ENCODE peak calls at places on chromosomes 4 and X, in ten cellular contexts. One of them, this sample, is unnamed.

GRCh38 chrX:101206471-101206870 is 13.1 kb upstream of the DRP2 start:
- DNase-seq in sigmoid colon: no peak
- DNase-seq in tibial nerve: no peak
- DNase-seq in GM10248: peak; percentile 20
- DNase-seq in A673: peak; percentile 53
- DNase-seq in A549: peak; percentile 41
- DNase-seq in AG09309: no peak
- DNase-seq in H1: no peak
- DNase-seq in Panc1: peak; percentile 22
- DNase-seq in fibroblast of pulmonary artery: peak; percentile 67
- DNase-seq in this sample: no peak

GRCh38 chrX:130775849-130776248 is 127.2 kb downstream of the ENOX2 start:
- DNase-seq in sigmoid colon: no peak
- DNase-seq in tibial nerve: no peak
- DNase-seq in GM10248: no peak
- DNase-seq in A673: no peak
- DNase-seq in A549: no peak
- DNase-seq in AG09309: no peak
- DNase-seq in H1: no peak
- DNase-seq in Panc1: no peak
- DNase-seq in fibroblast of pulmonary artery: no peak
- DNase-seq in this sample: no peak

GRCh38 chr4:5477613-5478012 is 230.7 kb downstream of the EVC2 start:
- DNase-seq in sigmoid colon: no peak
- DNase-seq in tibial nerve: no peak
- DNase-seq in GM10248: no peak
- DNase-seq in A673: no peak
- DNase-seq in A549: no peak
- DNase-seq in AG09309: no peak
- DNase-seq in H1: no peak
- DNase-seq in Panc1: no peak
- DNase-seq in fibroblast of pulmonary artery: no peak
- DNase-seq in this sample: no peak

GRCh38 chr4:153420361-153420760 is 45.8 kb upstream of the TMEM131L start:
- DNase-seq in sigmoid colon: no peak
- DNase-seq in tibial nerve: no peak
- DNase-seq in GM10248: no peak
- DNase-seq in A673: no peak
- DNase-seq in A549: no peak
- DNase-seq in AG09309: no peak
- DNase-seq in H1: no peak
- DNase-seq in Panc1: no peak
- DNase-seq in fibroblast of pulmonary artery: peak; percentile 33
- DNase-seq in this sample: no peak

GRCh38 chr4:174422893-174423256 is 99.4 kb downstream of the HPGD start:
- DNase-seq in sigmoid colon: no peak
- DNase-seq in tibial nerve: no peak
- DNase-seq in GM10248: no peak
- DNase-seq in A673: no peak
- DNase-seq in A549: no peak
- DNase-seq in AG09309: no peak
- DNase-seq in H1: no peak
- DNase-seq in Panc1: no peak
- DNase-seq in fibroblast of pulmonary artery: no peak
- DNase-seq in this sample: no peak

GRCh38 chr4:85522836-85523235 is 47.9 kb downstream of the ARHGAP24 start:
- DNase-seq in sigmoid colon: no peak
- DNase-seq in tibial nerve: no peak
- DNase-seq in GM10248: no peak
- DNase-seq in A673: no peak
- DNase-seq in A549: no peak
- DNase-seq in AG09309: no peak
- DNase-seq in H1: no peak
- DNase-seq in Panc1: no peak
- DNase-seq in fibroblast of pulmonary artery: no peak
- DNase-seq in this sample: no peak

GRCh38 chr4:52861171-52861873 is 795 bp upstream of the RASL11B start:
- DNase-seq in sigmoid colon: no peak
- DNase-seq in tibial nerve: no peak
- DNase-seq in GM10248: no peak
- DNase-seq in A673: no peak
- DNase-seq in A549: no peak
- DNase-seq in AG09309: no peak
- DNase-seq in H1: no peak
- DNase-seq in Panc1: no peak
- DNase-seq in fibroblast of pulmonary artery: no peak
- DNase-seq in this sample: no peak

GRCh38 chr4:188780686-188781085 is 641.4 kb downstream of the TRIML1 start:
- DNase-seq in sigmoid colon: no peak
- DNase-seq in tibial nerve: no peak
- DNase-seq in GM10248: no peak
- DNase-seq in A673: no peak
- DNase-seq in A549: no peak
- DNase-seq in AG09309: no peak
- DNase-seq in H1: no peak
- DNase-seq in Panc1: no peak
- DNase-seq in fibroblast of pulmonary artery: no peak
- DNase-seq in this sample: no peak

GRCh38 chr4:24604558-24605214 is 20.3 kb upstream of the DHX15 start:
- DNase-seq in sigmoid colon: no peak
- DNase-seq in tibial nerve: no peak
- DNase-seq in GM10248: no peak
- DNase-seq in A673: no peak
- DNase-seq in A549: no peak
- DNase-seq in AG09309: no peak
- DNase-seq in H1: no peak
- DNase-seq in Panc1: no peak
- DNase-seq in fibroblast of pulmonary artery: no peak
- DNase-seq in this sample: no peak

GRCh38 chrX:108020631-108021030 is 24.2 kb upstream of the VSIG1 start:
- DNase-seq in sigmoid colon: no peak
- DNase-seq in tibial nerve: no peak
- DNase-seq in GM10248: peak; percentile 8
- DNase-seq in A673: peak; percentile 15
- DNase-seq in A549: peak; percentile 46
- DNase-seq in AG09309: no peak
- DNase-seq in H1: no peak
- DNase-seq in Panc1: no peak
- DNase-seq in fibroblast of pulmonary artery: peak; percentile 39
- DNase-seq in this sample: peak; percentile 1

GRCh38 chr4:163590609-163591264 is 96.2 kb downstream of the TMA16 start:
- DNase-seq in sigmoid colon: no peak
- DNase-seq in tibial nerve: no peak
- DNase-seq in GM10248: no peak
- DNase-seq in A673: no peak
- DNase-seq in A549: no peak
- DNase-seq in AG09309: no peak
- DNase-seq in H1: no peak
- DNase-seq in Panc1: no peak
- DNase-seq in fibroblast of pulmonary artery: no peak
- DNase-seq in this sample: no peak

GRCh38 chr4:2806392-2807355 is 13.8 kb downstream of the SH3BP2 start:
- DNase-seq in sigmoid colon: peak; percentile 84
- DNase-seq in tibial nerve: peak; percentile 82
- DNase-seq in GM10248: no peak
- DNase-seq in A673: no peak
- DNase-seq in A549: no peak
- DNase-seq in AG09309: no peak
- DNase-seq in H1: no peak
- DNase-seq in Panc1: no peak
- DNase-seq in fibroblast of pulmonary artery: peak; percentile 55
- DNase-seq in this sample: no peak

GRCh38 chrX:40096395-40097091 is 1.2 kb downstream of the BCOR start:
- DNase-seq in sigmoid colon: peak; percentile 79
- DNase-seq in tibial nerve: no peak
- DNase-seq in GM10248: no peak
- DNase-seq in A673: no peak
- DNase-seq in A549: no peak
- DNase-seq in AG09309: no peak
- DNase-seq in H1: no peak
- DNase-seq in Panc1: no peak
- DNase-seq in fibroblast of pulmonary artery: no peak
- DNase-seq in this sample: peak; percentile 30

GRCh38 chrX:131792789-131793462 is 230.2 kb upstream of the STK26 start:
- DNase-seq in sigmoid colon: peak; percentile 95
- DNase-seq in tibial nerve: no peak
- DNase-seq in GM10248: no peak
- DNase-seq in A673: peak; percentile 91
- DNase-seq in A549: peak; percentile 95
- DNase-seq in AG09309: peak; percentile 88
- DNase-seq in H1: no peak
- DNase-seq in Panc1: peak; percentile 92
- DNase-seq in fibroblast of pulmonary artery: no peak
- DNase-seq in this sample: peak; percentile 4
- TF ChIP-seq CTCF in sigmoid colon: no peak
- TF ChIP-seq CTCF in tibial nerve: peak; percentile 41
- TF ChIP-seq CTCF in GM10248: no peak
- TF ChIP-seq CTCF in A673: peak; percentile 56
- TF ChIP-seq CTCF in A549: peak; percentile 52
- TF ChIP-seq CTCF in AG09309: peak; percentile 59
- TF ChIP-seq CTCF in H1: no peak
- TF ChIP-seq CTCF in Panc1: peak; percentile 60
- TF ChIP-seq CTCF in fibroblast of pulmonary artery: no peak
- TF ChIP-seq CTCF in this sample: no peak

GRCh38 chr4:86846921-86847320 is 2.3 kb downstream of the SLC10A6 start:
- DNase-seq in sigmoid colon: no peak
- DNase-seq in tibial nerve: no peak
- DNase-seq in GM10248: no peak
- DNase-seq in A673: peak; percentile 40
- DNase-seq in A549: no peak
- DNase-seq in AG09309: peak; percentile 86
- DNase-seq in H1: no peak
- DNase-seq in Panc1: no peak
- DNase-seq in fibroblast of pulmonary artery: peak; percentile 25
- DNase-seq in this sample: no peak

GRCh38 chr4:86847576-86847975 is 1.6 kb downstream of the SLC10A6 start:
- DNase-seq in sigmoid colon: no peak
- DNase-seq in tibial nerve: no peak
- DNase-seq in GM10248: no peak
- DNase-seq in A673: no peak
- DNase-seq in A549: no peak
- DNase-seq in AG09309: no peak
- DNase-seq in H1: no peak
- DNase-seq in Panc1: no peak
- DNase-seq in fibroblast of pulmonary artery: no peak
- DNase-seq in this sample: no peak

GRCh38 chr4:86845593-86845992 is 3.6 kb downstream of the SLC10A6 start:
- DNase-seq in sigmoid colon: no peak
- DNase-seq in tibial nerve: no peak
- DNase-seq in GM10248: no peak
- DNase-seq in A673: no peak
- DNase-seq in A549: no peak
- DNase-seq in AG09309: no peak
- DNase-seq in H1: no peak
- DNase-seq in Panc1: no peak
- DNase-seq in fibroblast of pulmonary artery: no peak
- DNase-seq in this sample: no peak

GRCh38 chr4:86848732-86849617 is at the start of gene SLC10A6:
- DNase-seq in sigmoid colon: no peak
- DNase-seq in tibial nerve: peak; percentile 32
- DNase-seq in GM10248: no peak
- DNase-seq in A673: no peak
- DNase-seq in A549: no peak
- DNase-seq in AG09309: no peak
- DNase-seq in H1: no peak
- DNase-seq in Panc1: no peak
- DNase-seq in fibroblast of pulmonary artery: peak; percentile 33
- DNase-seq in this sample: no peak

DNA sequence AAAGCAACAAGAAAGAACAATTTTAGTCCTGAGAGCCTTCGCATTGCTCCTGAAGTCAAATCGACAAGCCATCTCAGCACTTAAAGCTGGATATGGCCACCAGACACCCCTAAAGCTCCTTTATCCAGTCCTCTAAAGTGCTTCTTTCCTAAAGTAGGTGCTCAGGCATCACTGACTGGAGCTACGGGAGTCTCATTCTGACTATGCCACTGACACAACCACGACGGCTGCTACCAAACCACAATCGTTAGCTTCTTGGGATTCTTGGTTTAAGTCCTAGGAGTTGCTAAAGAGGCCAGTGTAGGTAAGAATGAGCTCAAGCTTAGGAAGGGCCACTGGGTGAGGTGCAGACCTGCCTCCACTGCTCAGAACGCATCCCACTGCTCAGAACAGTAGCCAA is 1.0 kb downstream of the SLC10A6 start:
- DNase-seq in sigmoid colon: no peak
- DNase-seq in tibial nerve: no peak
- DNase-seq in GM10248: no peak
- DNase-seq in A673: no peak
- DNase-seq in A549: no peak
- DNase-seq in AG09309: no peak
- DNase-seq in H1: no peak
- DNase-seq in Panc1: no peak
- DNase-seq in fibroblast of pulmonary artery: no peak
- DNase-seq in this sample: no peak
- TF ChIP-seq CTCF in sigmoid colon: no peak
- TF ChIP-seq CTCF in tibial nerve: no peak
- TF ChIP-seq CTCF in GM10248: no peak
- TF ChIP-seq CTCF in A673: no peak
- TF ChIP-seq CTCF in A549: no peak
- TF ChIP-seq CTCF in AG09309: no peak
- TF ChIP-seq CTCF in H1: no peak
- TF ChIP-seq CTCF in Panc1: no peak
- TF ChIP-seq CTCF in fibroblast of pulmonary artery: no peak
- TF ChIP-seq CTCF in this sample: no peak

GRCh38 chr4:56405016-56405415 is 17.7 kb upstream of the AASDH start:
- DNase-seq in sigmoid colon: no peak
- DNase-seq in tibial nerve: no peak
- DNase-seq in GM10248: no peak
- DNase-seq in A673: no peak
- DNase-seq in A549: no peak
- DNase-seq in AG09309: no peak
- DNase-seq in H1: no peak
- DNase-seq in Panc1: no peak
- DNase-seq in fibroblast of pulmonary artery: peak; percentile 18
- DNase-seq in this sample: no peak

GRCh38 chr4:56406151-56406550 is 18.9 kb upstream of the AASDH start:
- DNase-seq in sigmoid colon: no peak
- DNase-seq in tibial nerve: no peak
- DNase-seq in GM10248: no peak
- DNase-seq in A673: no peak
- DNase-seq in A549: no peak
- DNase-seq in AG09309: no peak
- DNase-seq in H1: no peak
- DNase-seq in Panc1: no peak
- DNase-seq in fibroblast of pulmonary artery: no peak
- DNase-seq in this sample: no peak

GRCh38 chr4:56400560-56400959 is 13.3 kb upstream of the AASDH start:
- DNase-seq in sigmoid colon: no peak
- DNase-seq in tibial nerve: no peak
- DNase-seq in GM10248: no peak
- DNase-seq in A673: no peak
- DNase-seq in A549: no peak
- DNase-seq in AG09309: no peak
- DNase-seq in H1: no peak
- DNase-seq in Panc1: no peak
- DNase-seq in fibroblast of pulmonary artery: no peak
- DNase-seq in this sample: no peak
- TF ChIP-seq CTCF in sigmoid colon: no peak
- TF ChIP-seq CTCF in tibial nerve: no peak
- TF ChIP-seq CTCF in GM10248: no peak
- TF ChIP-seq CTCF in A673: no peak
- TF ChIP-seq CTCF in A549: no peak
- TF ChIP-seq CTCF in AG09309: no peak
- TF ChIP-seq CTCF in H1: no peak
- TF ChIP-seq CTCF in Panc1: no peak
- TF ChIP-seq CTCF in fibroblast of pulmonary artery: no peak
- TF ChIP-seq CTCF in this sample: no peak

GRCh38 chr4:8647626-8648025 is 55.1 kb downstream of the CPZ start:
- DNase-seq in sigmoid colon: peak; percentile 43
- DNase-seq in tibial nerve: no peak
- DNase-seq in GM10248: no peak
- DNase-seq in A673: no peak
- DNase-seq in A549: no peak
- DNase-seq in AG09309: no peak
- DNase-seq in H1: no peak
- DNase-seq in Panc1: no peak
- DNase-seq in fibroblast of pulmonary artery: no peak
- DNase-seq in this sample: no peak
- TF ChIP-seq CTCF in sigmoid colon: no peak
- TF ChIP-seq CTCF in tibial nerve: no peak
- TF ChIP-seq CTCF in GM10248: no peak
- TF ChIP-seq CTCF in A673: no peak
- TF ChIP-seq CTCF in A549: no peak
- TF ChIP-seq CTCF in AG09309: no peak
- TF ChIP-seq CTCF in H1: no peak
- TF ChIP-seq CTCF in Panc1: no peak
- TF ChIP-seq CTCF in fibroblast of pulmonary artery: no peak
- TF ChIP-seq CTCF in this sample: no peak

This sample was measured in endothelial cell.